ENCODE peak calls at places on chromosomes 1 and 21, in eight cellular contexts. One of them, this sample, is unnamed.
A peak's percentile ranks its signal among the peaks of the same experiment; 100 is the strongest.

GRCh38 chr1:161978011-161978790 is 45.5 kb downstream of the OLFML2B start:
- DNase-seq in stromal cell of bone marrow: no peak
- DNase-seq in effector CD4-positive, alpha-beta T cell: no peak
- DNase-seq in cardiac muscle cell: no peak
- DNase-seq in NCI-H510A treated with DMSO at 0.1 percent for 48 hours: no peak
- DNase-seq in GM04504: no peak
- DNase-seq in T-helper 1 cell: no peak
- DNase-seq in Daoy: no peak
- DNase-seq in this sample: no peak

GRCh38 chr1:111803951-111804350 is 48.2 kb downstream of the DDX20 start:
- DNase-seq in stromal cell of bone marrow: no peak
- DNase-seq in effector CD4-positive, alpha-beta T cell: no peak
- DNase-seq in cardiac muscle cell: no peak
- DNase-seq in NCI-H510A treated with DMSO at 0.1 percent for 48 hours: no peak
- DNase-seq in GM04504: no peak
- DNase-seq in T-helper 1 cell: no peak
- DNase-seq in Daoy: no peak
- DNase-seq in this sample: no peak

GRCh38 chr1:150477733-150478132 is 9.5 kb upstream of the TARS2 start:
- DNase-seq in stromal cell of bone marrow: no peak
- DNase-seq in effector CD4-positive, alpha-beta T cell: no peak
- DNase-seq in cardiac muscle cell: peak; percentile 27
- DNase-seq in NCI-H510A treated with DMSO at 0.1 percent for 48 hours: peak; percentile 40
- DNase-seq in GM04504: no peak
- DNase-seq in T-helper 1 cell: no peak
- DNase-seq in Daoy: no peak
- DNase-seq in this sample: no peak

GRCh38 chr1:177926201-177926600 is 43.7 kb downstream of the SEC16B start:
- DNase-seq in stromal cell of bone marrow: no peak
- DNase-seq in effector CD4-positive, alpha-beta T cell: no peak
- DNase-seq in cardiac muscle cell: no peak
- DNase-seq in NCI-H510A treated with DMSO at 0.1 percent for 48 hours: no peak
- DNase-seq in GM04504: no peak
- DNase-seq in T-helper 1 cell: no peak
- DNase-seq in Daoy: no peak
- DNase-seq in this sample: no peak

GRCh38 chr1:18951416-18951815 is 5.1 kb downstream of the IFFO2 start:
- DNase-seq in stromal cell of bone marrow: no peak
- DNase-seq in effector CD4-positive, alpha-beta T cell: no peak
- DNase-seq in cardiac muscle cell: no peak
- DNase-seq in NCI-H510A treated with DMSO at 0.1 percent for 48 hours: no peak
- DNase-seq in GM04504: no peak
- DNase-seq in T-helper 1 cell: no peak
- DNase-seq in Daoy: no peak
- DNase-seq in this sample: no peak

GRCh38 chr1:220391426-220391825 is 119.2 kb upstream of the RAB3GAP2 start:
- DNase-seq in stromal cell of bone marrow: no peak
- DNase-seq in effector CD4-positive, alpha-beta T cell: no peak
- DNase-seq in cardiac muscle cell: no peak
- DNase-seq in NCI-H510A treated with DMSO at 0.1 percent for 48 hours: no peak
- DNase-seq in GM04504: no peak
- DNase-seq in T-helper 1 cell: no peak
- DNase-seq in Daoy: no peak
- DNase-seq in this sample: no peak

GRCh38 chr1:75136921-75137641 is 2.9 kb downstream of the LHX8 start:
- DNase-seq in stromal cell of bone marrow: no peak
- DNase-seq in effector CD4-positive, alpha-beta T cell: no peak
- DNase-seq in cardiac muscle cell: peak; percentile 15
- DNase-seq in NCI-H510A treated with DMSO at 0.1 percent for 48 hours: no peak
- DNase-seq in GM04504: no peak
- DNase-seq in T-helper 1 cell: no peak
- DNase-seq in Daoy: peak; percentile 16
- DNase-seq in this sample: no peak

GRCh38 chr1:11535316-11535715 is 56.4 kb downstream of the DISP3 start:
- DNase-seq in stromal cell of bone marrow: no peak
- DNase-seq in effector CD4-positive, alpha-beta T cell: no peak
- DNase-seq in cardiac muscle cell: no peak
- DNase-seq in NCI-H510A treated with DMSO at 0.1 percent for 48 hours: no peak
- DNase-seq in GM04504: no peak
- DNase-seq in T-helper 1 cell: no peak
- DNase-seq in Daoy: no peak
- DNase-seq in this sample: no peak

GRCh38 chr1:184935919-184936798 is 38.1 kb downstream of the NIBAN1 start:
- DNase-seq in stromal cell of bone marrow: no peak
- DNase-seq in effector CD4-positive, alpha-beta T cell: no peak
- DNase-seq in cardiac muscle cell: no peak
- DNase-seq in NCI-H510A treated with DMSO at 0.1 percent for 48 hours: no peak
- DNase-seq in GM04504: no peak
- DNase-seq in T-helper 1 cell: no peak
- DNase-seq in Daoy: no peak
- DNase-seq in this sample: no peak

GRCh38 chr1:229514578-229515275 is 6.6 kb upstream of the NUP133 start:
- DNase-seq in stromal cell of bone marrow: peak; percentile 69
- DNase-seq in effector CD4-positive, alpha-beta T cell: peak; percentile 54
- DNase-seq in cardiac muscle cell: peak; percentile 78
- DNase-seq in NCI-H510A treated with DMSO at 0.1 percent for 48 hours: peak; percentile 76
- DNase-seq in GM04504: peak; percentile 47
- DNase-seq in T-helper 1 cell: peak; percentile 13
- DNase-seq in Daoy: peak; percentile 63
- DNase-seq in this sample: peak; percentile 50

GRCh38 chr1:184242507-184242943 is 144.3 kb upstream of the C1orf21 start:
- DNase-seq in stromal cell of bone marrow: peak; percentile 33
- DNase-seq in effector CD4-positive, alpha-beta T cell: no peak
- DNase-seq in cardiac muscle cell: peak; percentile 48
- DNase-seq in NCI-H510A treated with DMSO at 0.1 percent for 48 hours: no peak
- DNase-seq in GM04504: peak; percentile 19
- DNase-seq in T-helper 1 cell: no peak
- DNase-seq in Daoy: peak; percentile 17
- DNase-seq in this sample: no peak

GRCh38 chr1:147225193-147225730 is at the start of gene FMO5:
- DNase-seq in stromal cell of bone marrow: peak; percentile 45
- DNase-seq in effector CD4-positive, alpha-beta T cell: peak; percentile 36
- DNase-seq in cardiac muscle cell: peak; percentile 79
- DNase-seq in NCI-H510A treated with DMSO at 0.1 percent for 48 hours: peak; percentile 46
- DNase-seq in GM04504: peak; percentile 27
- DNase-seq in T-helper 1 cell: peak; percentile 23
- DNase-seq in Daoy: peak; percentile 42
- DNase-seq in this sample: peak; percentile 31

GRCh38 chr1:51410568-51411460 is 80.5 kb upstream of the TTC39A start:
- DNase-seq in stromal cell of bone marrow: no peak
- DNase-seq in effector CD4-positive, alpha-beta T cell: no peak
- DNase-seq in cardiac muscle cell: peak; percentile 12
- DNase-seq in NCI-H510A treated with DMSO at 0.1 percent for 48 hours: no peak
- DNase-seq in GM04504: no peak
- DNase-seq in T-helper 1 cell: no peak
- DNase-seq in Daoy: no peak
- DNase-seq in this sample: no peak

GRCh38 chr1:209886219-209886536 is 51.8 kb upstream of the SYT14 start:
- DNase-seq in stromal cell of bone marrow: no peak
- DNase-seq in effector CD4-positive, alpha-beta T cell: no peak
- DNase-seq in cardiac muscle cell: no peak
- DNase-seq in NCI-H510A treated with DMSO at 0.1 percent for 48 hours: no peak
- DNase-seq in GM04504: no peak
- DNase-seq in T-helper 1 cell: no peak
- DNase-seq in Daoy: no peak
- DNase-seq in this sample: no peak

GRCh38 chr1:47441450-47442106 is 3.7 kb downstream of the FOXD2 start:
- DNase-seq in stromal cell of bone marrow: no peak
- DNase-seq in effector CD4-positive, alpha-beta T cell: no peak
- DNase-seq in cardiac muscle cell: no peak
- DNase-seq in NCI-H510A treated with DMSO at 0.1 percent for 48 hours: no peak
- DNase-seq in GM04504: no peak
- DNase-seq in T-helper 1 cell: no peak
- DNase-seq in Daoy: no peak
- DNase-seq in this sample: no peak

GRCh38 chr1:94792473-94792875 is 27.7 kb upstream of the SLC44A3 start:
- DNase-seq in stromal cell of bone marrow: no peak
- DNase-seq in effector CD4-positive, alpha-beta T cell: no peak
- DNase-seq in cardiac muscle cell: peak; percentile 51
- DNase-seq in NCI-H510A treated with DMSO at 0.1 percent for 48 hours: no peak
- DNase-seq in GM04504: no peak
- DNase-seq in T-helper 1 cell: no peak
- DNase-seq in Daoy: peak; percentile 87
- DNase-seq in this sample: no peak

GRCh38 chr1:246797597-246797996 is 73.4 kb downstream of the SCCPDH start:
- DNase-seq in stromal cell of bone marrow: no peak
- DNase-seq in effector CD4-positive, alpha-beta T cell: no peak
- DNase-seq in cardiac muscle cell: no peak
- DNase-seq in NCI-H510A treated with DMSO at 0.1 percent for 48 hours: no peak
- DNase-seq in GM04504: no peak
- DNase-seq in T-helper 1 cell: no peak
- DNase-seq in Daoy: no peak
- DNase-seq in this sample: no peak

GRCh38 chr1:241447056-241447649 is 72.4 kb downstream of the FH start:
- DNase-seq in stromal cell of bone marrow: no peak
- DNase-seq in effector CD4-positive, alpha-beta T cell: no peak
- DNase-seq in cardiac muscle cell: no peak
- DNase-seq in NCI-H510A treated with DMSO at 0.1 percent for 48 hours: no peak
- DNase-seq in GM04504: no peak
- DNase-seq in T-helper 1 cell: no peak
- DNase-seq in Daoy: peak; percentile 7
- DNase-seq in this sample: no peak

GRCh38 chr1:40658895-40659648 is 6.4 kb downstream of the RIMS3 start:
- DNase-seq in stromal cell of bone marrow: no peak
- DNase-seq in effector CD4-positive, alpha-beta T cell: no peak
- DNase-seq in cardiac muscle cell: no peak
- DNase-seq in NCI-H510A treated with DMSO at 0.1 percent for 48 hours: no peak
- DNase-seq in GM04504: no peak
- DNase-seq in T-helper 1 cell: no peak
- DNase-seq in Daoy: no peak
- DNase-seq in this sample: no peak

GRCh38 chr1:44807364-44808062 is 362 bp upstream of the DYNLT4 start:
- DNase-seq in stromal cell of bone marrow: peak; percentile 100
- DNase-seq in effector CD4-positive, alpha-beta T cell: peak; percentile 94
- DNase-seq in cardiac muscle cell: peak; percentile 100
- DNase-seq in NCI-H510A treated with DMSO at 0.1 percent for 48 hours: peak; percentile 90
- DNase-seq in GM04504: peak; percentile 100
- DNase-seq in T-helper 1 cell: peak; percentile 85
- DNase-seq in Daoy: peak; percentile 99
- DNase-seq in this sample: peak; percentile 92

GRCh38 chr1:11501491-11501897 is 22.5 kb downstream of the DISP3 start:
- DNase-seq in stromal cell of bone marrow: no peak
- DNase-seq in effector CD4-positive, alpha-beta T cell: no peak
- DNase-seq in cardiac muscle cell: peak; percentile 11
- DNase-seq in NCI-H510A treated with DMSO at 0.1 percent for 48 hours: no peak
- DNase-seq in GM04504: no peak
- DNase-seq in T-helper 1 cell: no peak
- DNase-seq in Daoy: no peak
- DNase-seq in this sample: no peak

GRCh38 chr1:204336642-204337041 is 23.1 kb downstream of the PLEKHA6 start:
- DNase-seq in stromal cell of bone marrow: no peak
- DNase-seq in effector CD4-positive, alpha-beta T cell: no peak
- DNase-seq in cardiac muscle cell: no peak
- DNase-seq in NCI-H510A treated with DMSO at 0.1 percent for 48 hours: no peak
- DNase-seq in GM04504: no peak
- DNase-seq in T-helper 1 cell: no peak
- DNase-seq in Daoy: no peak
- DNase-seq in this sample: no peak

GRCh38 chr1:229027622-229028182 is 243.2 kb upstream of the RAB4A start:
- DNase-seq in stromal cell of bone marrow: no peak
- DNase-seq in effector CD4-positive, alpha-beta T cell: no peak
- DNase-seq in cardiac muscle cell: peak; percentile 95
- DNase-seq in NCI-H510A treated with DMSO at 0.1 percent for 48 hours: no peak
- DNase-seq in GM04504: peak; percentile 13
- DNase-seq in T-helper 1 cell: no peak
- DNase-seq in Daoy: peak; percentile 16
- DNase-seq in this sample: no peak

GRCh38 chr1:218880484-218881060 is 293.1 kb upstream of the LYPLAL1 start:
- DNase-seq in stromal cell of bone marrow: no peak
- DNase-seq in effector CD4-positive, alpha-beta T cell: no peak
- DNase-seq in cardiac muscle cell: peak; percentile 68
- DNase-seq in NCI-H510A treated with DMSO at 0.1 percent for 48 hours: no peak
- DNase-seq in GM04504: no peak
- DNase-seq in T-helper 1 cell: no peak
- DNase-seq in Daoy: no peak
- DNase-seq in this sample: no peak

GRCh38 chr1:108878678-108879077 is 1.9 kb downstream of the GPSM2 start:
- DNase-seq in stromal cell of bone marrow: no peak
- DNase-seq in effector CD4-positive, alpha-beta T cell: no peak
- DNase-seq in cardiac muscle cell: no peak
- DNase-seq in NCI-H510A treated with DMSO at 0.1 percent for 48 hours: peak; percentile 8
- DNase-seq in GM04504: no peak
- DNase-seq in T-helper 1 cell: no peak
- DNase-seq in Daoy: no peak
- DNase-seq in this sample: no peak

GRCh38 chr1:20721117-20722061 is 3.6 kb upstream of the KIF17 start:
- DNase-seq in stromal cell of bone marrow: no peak
- DNase-seq in effector CD4-positive, alpha-beta T cell: no peak
- DNase-seq in cardiac muscle cell: no peak
- DNase-seq in NCI-H510A treated with DMSO at 0.1 percent for 48 hours: no peak
- DNase-seq in GM04504: no peak
- DNase-seq in T-helper 1 cell: no peak
- DNase-seq in Daoy: no peak
- DNase-seq in this sample: no peak

GRCh38 chr21:33984021-33984481 is 68.4 kb upstream of the ATP5PO start:
- DNase-seq in stromal cell of bone marrow: no peak
- DNase-seq in effector CD4-positive, alpha-beta T cell: no peak
- DNase-seq in cardiac muscle cell: no peak
- DNase-seq in NCI-H510A treated with DMSO at 0.1 percent for 48 hours: no peak
- DNase-seq in GM04504: no peak
- DNase-seq in T-helper 1 cell: no peak
- DNase-seq in Daoy: no peak
- DNase-seq in this sample: no peak

GRCh38 chr1:25167269-25168192 is 64.8 kb downstream of the SYF2 start:
- DNase-seq in stromal cell of bone marrow: no peak
- DNase-seq in effector CD4-positive, alpha-beta T cell: no peak
- DNase-seq in cardiac muscle cell: no peak
- DNase-seq in NCI-H510A treated with DMSO at 0.1 percent for 48 hours: no peak
- DNase-seq in GM04504: no peak
- DNase-seq in T-helper 1 cell: no peak
- DNase-seq in Daoy: peak; percentile 22
- DNase-seq in this sample: no peak

GRCh38 chr1:9112961-9113880 is 15.7 kb downstream of the GPR157 start:
- DNase-seq in stromal cell of bone marrow: no peak
- DNase-seq in effector CD4-positive, alpha-beta T cell: no peak
- DNase-seq in cardiac muscle cell: no peak
- DNase-seq in NCI-H510A treated with DMSO at 0.1 percent for 48 hours: peak; percentile 89
- DNase-seq in GM04504: no peak
- DNase-seq in T-helper 1 cell: no peak
- DNase-seq in Daoy: peak; percentile 31
- DNase-seq in this sample: no peak

GRCh38 chr1:159993911-159994310 is 37.9 kb downstream of the PIGM start:
- DNase-seq in stromal cell of bone marrow: no peak
- DNase-seq in effector CD4-positive, alpha-beta T cell: no peak
- DNase-seq in cardiac muscle cell: no peak
- DNase-seq in NCI-H510A treated with DMSO at 0.1 percent for 48 hours: no peak
- DNase-seq in GM04504: no peak
- DNase-seq in T-helper 1 cell: no peak
- DNase-seq in Daoy: no peak
- DNase-seq in this sample: no peak

GRCh38 chr1:215526147-215526845 is 40.8 kb upstream of the KCTD3 start:
- DNase-seq in stromal cell of bone marrow: no peak
- DNase-seq in effector CD4-positive, alpha-beta T cell: no peak
- DNase-seq in cardiac muscle cell: peak; percentile 73
- DNase-seq in NCI-H510A treated with DMSO at 0.1 percent for 48 hours: peak; percentile 83
- DNase-seq in GM04504: no peak
- DNase-seq in T-helper 1 cell: no peak
- DNase-seq in Daoy: peak; percentile 25
- DNase-seq in this sample: no peak

GRCh38 chr1:117681093-117681950 is 75.5 kb downstream of the TENT5C start:
- DNase-seq in stromal cell of bone marrow: no peak
- DNase-seq in effector CD4-positive, alpha-beta T cell: no peak
- DNase-seq in cardiac muscle cell: no peak
- DNase-seq in NCI-H510A treated with DMSO at 0.1 percent for 48 hours: no peak
- DNase-seq in GM04504: no peak
- DNase-seq in T-helper 1 cell: no peak
- DNase-seq in Daoy: no peak
- DNase-seq in this sample: no peak

GRCh38 chr1:83761084-83761760 is 237.7 kb downstream of the TTLL7 start:
- DNase-seq in stromal cell of bone marrow: no peak
- DNase-seq in effector CD4-positive, alpha-beta T cell: no peak
- DNase-seq in cardiac muscle cell: no peak
- DNase-seq in NCI-H510A treated with DMSO at 0.1 percent for 48 hours: no peak
- DNase-seq in GM04504: no peak
- DNase-seq in T-helper 1 cell: no peak
- DNase-seq in Daoy: no peak
- DNase-seq in this sample: no peak

GRCh38 chr1:84573481-84573966 is 716 bp downstream of the CTBS start:
- DNase-seq in stromal cell of bone marrow: no peak
- DNase-seq in effector CD4-positive, alpha-beta T cell: no peak
- DNase-seq in cardiac muscle cell: peak; percentile 18
- DNase-seq in NCI-H510A treated with DMSO at 0.1 percent for 48 hours: no peak
- DNase-seq in GM04504: no peak
- DNase-seq in T-helper 1 cell: no peak
- DNase-seq in Daoy: no peak
- DNase-seq in this sample: no peak